ENCODE peak calls at places on chromosomes 4 and X, in four cellular contexts. Z is activated B cell treated with CpG ODN at 0.5 μM for 24 hours, S is lower leg skin, X is cardiac muscle cell. F is an unnamed sample.

GRCh38 chrX:102154900-102155805 is 624 bp downstream of the BEX5 start:
- DNase-seq in Z (no peak), S (peak), X (peak), F (no peak)

GRCh38 chrX:66022742-66023725 is 16.8 kb downstream of the VSIG4 start:
- DNase-seq in Z (no peak), S (no peak), X (no peak), F (no peak)

GRCh38 chr4:2948895-2949781 is 14.1 kb downstream of the NOP14 start:
- DNase-seq in Z (no peak), S (no peak), X (peak), F (no peak)

GRCh38 chr4:19583827-19584569 is 667.7 kb upstream of the SLIT2 start:
- DNase-seq in Z (no peak), S (no peak), X (no peak), F (no peak)

GRCh38 chrX:107454302-107454701 is 4.8 kb downstream of the FRMPD3 start:
- DNase-seq in Z (no peak), S (no peak), X (no peak), F (no peak)

GRCh38 chrX:26597981-26598380 is 382.0 kb downstream of the MAGEB5 start:
- DNase-seq in Z (no peak), S (no peak), X (no peak), F (no peak)

GRCh38 chr4:122882830-122883229 is 39.6 kb downstream of the NUDT6 start:
- DNase-seq in Z (no peak), S (no peak), X (no peak), F (no peak)

GRCh38 chrX:23246001-23246400 is 88.6 kb upstream of the PTCHD1 start:
- DNase-seq in Z (no peak), S (no peak), X (no peak), F (no peak)

GRCh38 chr4:106898621-106899230 is 137.4 kb downstream of the DKK2 start:
- DNase-seq in Z (no peak), S (no peak), X (peak), F (no peak)

GRCh38 chr4:120873554-120873953 is 49.0 kb downstream of the PRDM5 start:
- DNase-seq in Z (no peak), S (no peak), X (no peak), F (no peak)
- TF ChIP-seq CTCF in Z (no peak), S (no peak), X (no peak), F (peak)

GRCh38 chrX:154762529-154763296 is at the start of gene DKC1:
- DNase-seq in Z (peak), S (peak), X (peak), F (peak)
- TF ChIP-seq CTCF in Z (no peak), S (no peak), X (no peak), F (peak)

GRCh38 chr4:7853271-7853670 is 86.4 kb downstream of the AFAP1 start:
- DNase-seq in Z (no peak), S (no peak), X (no peak), F (no peak)

GRCh38 chr4:7847206-7847605 is 92.5 kb downstream of the AFAP1 start:
- DNase-seq in Z (no peak), S (no peak), X (no peak), F (no peak)

GRCh38 chr4:7852568-7853185 is 87.0 kb downstream of the AFAP1 start:
- DNase-seq in Z (no peak), S (no peak), X (no peak), F (no peak)

GRCh38 chr4:7854211-7854610 is 85.5 kb downstream of the AFAP1 start:
- DNase-seq in Z (no peak), S (no peak), X (no peak), F (no peak)

DNA sequence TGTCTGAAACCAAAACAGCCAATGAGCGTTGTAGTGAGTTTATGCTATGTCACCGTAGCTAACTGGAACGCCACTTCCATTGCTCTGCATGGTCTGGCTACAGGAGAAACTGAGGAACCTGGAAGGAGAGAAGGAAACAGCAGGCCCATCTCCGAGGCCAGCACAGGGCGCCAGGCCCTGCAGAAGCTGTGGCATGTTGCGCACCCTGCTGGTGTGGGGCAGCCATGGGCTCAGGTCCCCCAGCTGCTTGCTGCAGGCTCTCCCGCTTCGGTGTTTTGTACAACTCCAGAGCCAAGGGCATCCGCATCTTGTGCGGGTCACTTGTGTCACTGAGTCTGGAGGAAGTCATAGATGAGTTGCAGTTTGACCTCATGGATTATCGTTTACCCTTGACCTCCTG is 89.2 kb downstream of the AFAP1 start:
- DNase-seq in Z (no peak), S (peak), X (no peak), F (no peak)
- TF ChIP-seq CTCF in Z (no peak), S (no peak), X (no peak), F (peak)

DNA sequence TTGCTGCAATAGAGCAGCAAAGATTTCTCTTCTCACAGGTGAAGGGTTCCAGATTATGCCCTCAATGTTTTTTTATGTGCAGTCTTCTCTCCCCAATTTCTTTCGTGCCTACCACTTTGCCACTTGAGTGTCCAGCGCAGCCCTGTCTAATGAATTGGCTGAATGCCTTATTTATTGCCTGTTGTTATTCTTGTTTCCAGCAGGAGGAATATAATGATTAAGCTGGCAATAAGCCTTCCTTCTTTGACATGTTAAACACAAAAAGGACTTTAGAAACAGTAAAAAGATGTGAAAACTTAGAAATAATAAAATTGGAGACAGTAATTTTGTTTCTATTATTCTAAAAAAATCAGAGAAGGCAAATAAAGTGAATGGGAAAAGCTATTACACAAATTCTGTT is 34.6 kb upstream of the FRAS1 start:
- DNase-seq in Z (no peak), S (no peak), X (no peak), F (no peak)
- TF ChIP-seq CTCF in Z (no peak), S (no peak), X (no peak), F (no peak)

GRCh38 chr4:172232966-172233365 is 419.8 kb downstream of the GALNTL6 start:
- DNase-seq in Z (no peak), S (no peak), X (peak), F (no peak)
- TF ChIP-seq CTCF in Z (no peak), S (no peak), X (no peak), F (peak)